ENCODE peak calls at places on chromosomes 1 and 21, in nine cellular contexts. L is cardiac fibroblast, X is fibroblast of lung, Q is AG10803, I is suprapubic skin, U is IMR-90, W is GM23338, D is esophagus squamous epithelium, C is A673. G is an unnamed sample.

GRCh38 chr1:2411801-2412394 is 466 bp downstream of the PEX10 start:
- DNase-seq in L (no peak), X (no peak), Q (no peak), I (peak), U (no peak), W (no peak), D (no peak), C (no peak), G (no peak)

GRCh38 chr1:40060351-40060750 is 19.8 kb downstream of the CAP1 start:
- DNase-seq in L (no peak), X (no peak), Q (no peak), I (no peak), U (no peak), W (no peak), D (no peak), C (no peak), G (no peak)

GRCh38 chr21:26659181-26659580 is 86.1 kb upstream of the CYYR1 start:
- DNase-seq in L (no peak), X (peak), Q (no peak), I (no peak), U (no peak), W (no peak), D (no peak), C (peak), G (no peak)

GRCh38 chr1:101854271-101854670 is 142.5 kb downstream of the OLFM3 start:
- DNase-seq in L (no peak), X (no peak), Q (no peak), I (no peak), U (no peak), W (no peak), D (no peak), C (no peak), G (no peak)

GRCh38 chr1:70211536-70211935 is 6.2 kb upstream of the LRRC40 start:
- DNase-seq in L (no peak), X (no peak), Q (peak), I (no peak), U (peak), W (no peak), D (no peak), C (no peak), G (no peak)

GRCh38 chr1:6352138-6352563 is 41.4 kb downstream of the ACOT7 start:
- DNase-seq in L (no peak), X (no peak), Q (no peak), I (no peak), U (no peak), W (peak), D (no peak), C (no peak), G (no peak)

GRCh38 chr1:87203890-87204289 is 124.8 kb upstream of the LMO4 start:
- DNase-seq in L (peak), X (peak), Q (peak), I (no peak), U (peak), W (no peak), D (no peak), C (no peak), G (peak)

GRCh38 chr1:171984850-171985485 is 143.7 kb downstream of the DNM3 start:
- DNase-seq in L (peak), X (peak), Q (peak), I (no peak), U (peak), W (peak), D (no peak), C (peak), G (peak)

GRCh38 chr1:206035027-206035426 is 11.3 kb upstream of the CTSE start:
- DNase-seq in L (no peak), X (no peak), Q (no peak), I (no peak), U (no peak), W (no peak), D (no peak), C (no peak), G (no peak)

GRCh38 chr1:187516874-187517273 is 688.1 kb downstream of the PLA2G4A start:
- DNase-seq in L (no peak), X (no peak), Q (no peak), I (no peak), U (no peak), W (no peak), D (no peak), C (no peak), G (no peak)

GRCh38 chr1:119040906-119041305 is 52.8 kb upstream of the TBX15 start:
- DNase-seq in L (peak), X (peak), Q (peak), I (peak), U (peak), W (no peak), D (no peak), C (no peak), G (no peak)

GRCh38 chr1:160354388-160354985 is 11.3 kb downstream of the NCSTN start:
- DNase-seq in L (peak), X (peak), Q (peak), I (no peak), U (peak), W (peak), D (no peak), C (peak), G (peak)

GRCh38 chr1:2204384-2205190 is 10.0 kb upstream of the FAAP20 start:
- DNase-seq in L (peak), X (peak), Q (peak), I (peak), U (peak), W (peak), D (no peak), C (no peak), G (peak)

GRCh38 chr1:42335809-42336518 is 929 bp upstream of the FOXJ3 start:
- DNase-seq in L (peak), X (peak), Q (peak), I (peak), U (peak), W (no peak), D (no peak), C (peak), G (peak)

GRCh38 chr1:209513226-209513625 is 70.3 kb upstream of the CAMK1G start:
- DNase-seq in L (peak), X (peak), Q (peak), I (no peak), U (peak), W (peak), D (no peak), C (peak), G (peak)

GRCh38 chr1:17163789-17164666 is 40.9 kb upstream of the PADI1 start:
- DNase-seq in L (no peak), X (no peak), Q (no peak), I (no peak), U (no peak), W (no peak), D (no peak), C (no peak), G (no peak)
- H3K4me3 ChIP-seq in L (no peak), X (no peak), Q (no peak), I (no peak), U (no peak), W (no peak), D (no peak), C (no peak), G (no peak)

DNA sequence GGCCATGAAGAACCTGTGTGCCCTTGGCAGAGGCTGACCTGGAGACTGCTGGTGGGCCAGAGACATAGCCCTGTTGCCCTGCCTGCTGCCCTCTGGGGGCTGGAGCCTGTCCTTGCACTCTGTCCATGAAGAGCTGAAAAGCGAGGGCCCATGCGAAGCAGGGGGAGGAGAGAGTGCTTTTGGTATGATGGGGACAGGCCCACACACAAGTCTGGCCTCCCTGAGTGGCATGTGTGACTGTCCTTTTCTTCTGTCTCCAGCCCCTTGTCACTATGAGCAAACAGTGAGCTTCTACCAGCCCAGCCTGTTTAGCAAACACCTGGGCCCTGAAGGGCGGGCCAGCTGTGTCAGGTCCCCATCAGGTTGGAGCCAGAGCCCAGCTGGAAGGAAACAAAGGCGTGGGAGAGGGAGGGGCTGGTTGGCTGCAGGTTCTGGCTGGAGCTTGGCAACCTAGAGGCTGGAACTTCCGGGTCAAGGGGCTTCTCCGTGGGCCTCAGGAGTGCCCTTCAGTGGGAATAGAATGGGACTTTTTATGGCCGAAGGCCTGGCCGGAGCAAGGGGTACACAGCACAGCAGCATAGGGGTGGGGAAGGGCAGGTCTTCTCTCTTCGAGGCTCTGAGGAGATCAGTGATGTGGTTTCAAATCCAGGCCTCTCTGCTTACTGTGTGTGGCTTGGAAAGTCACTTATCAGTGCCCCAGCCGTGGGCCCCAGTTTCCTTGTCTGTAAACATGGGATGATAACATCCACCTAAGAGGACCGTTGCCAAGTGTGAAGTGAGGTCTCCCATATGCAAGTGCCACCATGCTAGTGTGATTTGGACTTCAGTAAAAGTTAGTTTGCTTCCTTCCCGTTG is 14.3 kb downstream of the QSOX1 start:
- DNase-seq in L (peak), X (peak), Q (no peak), I (peak), U (peak), W (peak), D (no peak), C (peak), G (no peak)
- TF ChIP-seq CTCF in L (peak), X (peak), Q (peak), I (peak), U (peak), W (peak), D (peak), C (peak), G (peak)

GRCh38 chr1:38941093-38941492 is 537 bp downstream of the RHBDL2 start:
- DNase-seq in L (no peak), X (no peak), Q (no peak), I (no peak), U (no peak), W (no peak), D (no peak), C (no peak), G (no peak)
- H3K4me3 ChIP-seq in L (peak), X (peak), Q (peak), I (peak), U (peak), W (peak), D (peak), C (no peak), G (peak)

GRCh38 chr1:169753549-169753948 is 19.7 kb upstream of the SELE start:
- DNase-seq in L (no peak), X (no peak), Q (no peak), I (no peak), U (no peak), W (peak), D (no peak), C (peak), G (no peak)
- TF ChIP-seq CTCF in L (no peak), X (no peak), Q (no peak), I (no peak), U (no peak), W (no peak), D (no peak), C (peak), G (peak)

G was measured in astrocyte of the spinal cord.